ENCODE peak calls at places on chromosomes 6 and 20, in seven cellular contexts. Q, I, G, O, L, T and W are unnamed samples.

GRCh38 chr6:69867075-69867911 is 937 bp downstream of the COL19A1 start:
- DNase-seq in I (peak; percentile 62), L (peak; percentile 74), T (peak; percentile 21), G (peak; percentile 21), Q (peak; percentile 79), O (no peak), W (peak; percentile 54)

GRCh38 chr6:79872986-79873385 is 74.4 kb downstream of the ELOVL4 start:
- DNase-seq in I (no peak), O (no peak), G (no peak), L (no peak), T (no peak), Q (no peak), W (no peak)

GRCh38 chr6:99424761-99425646 is at the start of gene PNISR:
- DNase-seq in I (peak; percentile 88), Q (peak; percentile 99), L (peak; percentile 86), T (peak; percentile 89), G (peak; percentile 94), O (peak; percentile 75), W (peak; percentile 92)

GRCh38 chr6:139569561-139569960 is 195.1 kb upstream of the CITED2 start:
- DNase-seq in G (no peak), I (no peak), L (no peak), O (no peak), Q (no peak), T (no peak), W (no peak)

GRCh38 chr6:85403331-85404015 is 46.4 kb upstream of the NT5E start:
- DNase-seq in T (no peak), Q (no peak), O (no peak), G (no peak), L (no peak), I (no peak), W (no peak)

GRCh38 chr6:161138545-161139303 is 135.1 kb downstream of the AGPAT4 start:
- DNase-seq in T (no peak), G (no peak), Q (no peak), O (no peak), I (no peak), L (no peak), W (no peak)

GRCh38 chr6:134984821-134985220 is 34.9 kb upstream of the ALDH8A1 start:
- DNase-seq in Q (no peak), T (no peak), G (no peak), L (no peak), I (no peak), O (no peak), W (no peak)

GRCh38 chr6:90098025-90098474 is 198.6 kb downstream of the BACH2 start:
- DNase-seq in L (no peak), O (no peak), T (peak; percentile 44), Q (no peak), G (peak; percentile 87), I (no peak), W (peak; percentile 19)

GRCh38 chr6:166752097-166752496 is 125.0 kb upstream of the RPS6KA2 start:
- DNase-seq in T (no peak), L (no peak), O (no peak), I (no peak), Q (no peak), G (no peak), W (no peak)

GRCh38 chr6:36533321-36533720 is 14.0 kb downstream of the STK38 start:
- DNase-seq in L (no peak), O (no peak), G (no peak), Q (no peak), I (no peak), T (no peak), W (no peak)

GRCh38 chr20:56088381-56088780 is 83.1 kb upstream of the CBLN4 start:
- DNase-seq in O (no peak), L (no peak), Q (no peak), I (no peak), T (no peak), G (no peak), W (no peak)

GRCh38 chr6:7680393-7681075 is 45.4 kb upstream of the BMP6 start:
- DNase-seq in Q (no peak), L (no peak), G (no peak), I (no peak), T (no peak), O (no peak), W (no peak)

GRCh38 chr20:14664101-14664500 is 326.7 kb upstream of the FLRT3 start:
- DNase-seq in O (no peak), G (no peak), T (no peak), Q (no peak), I (no peak), L (no peak), W (no peak)

GRCh38 chr6:140931581-140931980 is 1201.1 kb upstream of the GJE1 start:
- DNase-seq in G (no peak), O (no peak), Q (no peak), I (no peak), L (no peak), T (no peak), W (no peak)

DNA sequence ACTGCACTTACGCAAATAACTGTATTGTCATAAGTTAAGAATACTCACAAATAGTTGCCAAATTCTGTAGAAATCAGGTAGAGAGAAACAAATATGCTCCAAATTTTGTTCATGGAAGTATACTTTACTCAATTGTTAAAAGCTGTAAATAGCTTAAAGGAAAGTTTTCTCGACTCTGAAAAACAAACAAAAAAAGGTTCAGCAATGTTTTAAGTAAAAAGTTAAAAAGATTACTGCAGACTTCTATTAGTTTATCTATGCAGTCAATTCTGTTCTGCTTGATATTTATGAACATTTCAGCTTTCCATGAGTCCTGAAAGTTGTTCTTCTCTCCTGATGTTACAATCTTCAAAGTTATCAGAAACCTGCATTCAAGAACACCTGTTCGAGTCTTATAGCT is 37.5 kb upstream of the FAM8A1 start:
- DNase-seq in T (no peak), G (no peak), L (no peak), I (no peak), Q (no peak), O (no peak), W (no peak)
- H3K4me3 ChIP-seq in T (no peak overlapping the region), G (no peak overlapping the region), L (no peak overlapping the region), I (no peak overlapping the region), Q (no peak overlapping the region), O (no peak overlapping the region), W (no peak overlapping the region)

GRCh38 chr20:48827880-48828733 is at the start of gene PREX1:
- DNase-seq in Q (peak; percentile 95), O (no peak), G (peak; percentile 70), T (peak; percentile 35), L (peak; percentile 86), I (peak; percentile 89), W (peak; percentile 76)
- TF ChIP-seq CTCF in Q (peak; percentile 15), O (no peak), G (peak; percentile 27), T (no peak), L (peak; percentile 15), I (peak; percentile 50), W (no peak)

DNA sequence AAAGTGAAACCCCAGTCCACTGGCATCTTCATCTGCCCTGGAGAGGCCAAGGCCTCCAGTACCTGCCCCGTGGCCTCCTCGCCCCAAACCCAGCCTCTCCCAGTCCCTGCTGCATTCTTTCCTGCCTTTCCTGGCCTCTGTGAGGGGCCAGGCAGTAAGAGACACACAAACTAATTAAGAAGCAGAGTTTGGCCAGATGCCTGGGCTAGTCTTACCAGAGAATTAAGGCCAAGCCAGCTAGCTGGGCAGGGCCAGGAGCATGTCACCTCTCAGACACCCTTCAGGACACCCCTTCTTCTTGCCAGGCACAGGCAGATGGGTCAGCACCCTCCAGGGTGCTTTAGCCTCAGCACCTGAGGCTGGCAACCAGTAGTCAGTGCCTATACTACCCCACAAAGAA is 2.4 kb downstream of the MDGA1 start:
- DNase-seq in Q (no peak), O (no peak), I (no peak), L (no peak), G (no peak), T (no peak), W (no peak)
- H3K4me3 ChIP-seq in Q (no peak overlapping the region), O (peak overlapping the region; percentile 75), I (peak overlapping the region; percentile 92), L (no peak overlapping the region), G (no peak overlapping the region), T (no peak overlapping the region), W (no peak overlapping the region)

GRCh38 chr6:120587381-120587780 is 746.9 kb downstream of the TBC1D32 start:
- DNase-seq in G (no peak), L (no peak), Q (no peak), O (no peak), I (no peak), T (no peak), W (no peak)

DNA sequence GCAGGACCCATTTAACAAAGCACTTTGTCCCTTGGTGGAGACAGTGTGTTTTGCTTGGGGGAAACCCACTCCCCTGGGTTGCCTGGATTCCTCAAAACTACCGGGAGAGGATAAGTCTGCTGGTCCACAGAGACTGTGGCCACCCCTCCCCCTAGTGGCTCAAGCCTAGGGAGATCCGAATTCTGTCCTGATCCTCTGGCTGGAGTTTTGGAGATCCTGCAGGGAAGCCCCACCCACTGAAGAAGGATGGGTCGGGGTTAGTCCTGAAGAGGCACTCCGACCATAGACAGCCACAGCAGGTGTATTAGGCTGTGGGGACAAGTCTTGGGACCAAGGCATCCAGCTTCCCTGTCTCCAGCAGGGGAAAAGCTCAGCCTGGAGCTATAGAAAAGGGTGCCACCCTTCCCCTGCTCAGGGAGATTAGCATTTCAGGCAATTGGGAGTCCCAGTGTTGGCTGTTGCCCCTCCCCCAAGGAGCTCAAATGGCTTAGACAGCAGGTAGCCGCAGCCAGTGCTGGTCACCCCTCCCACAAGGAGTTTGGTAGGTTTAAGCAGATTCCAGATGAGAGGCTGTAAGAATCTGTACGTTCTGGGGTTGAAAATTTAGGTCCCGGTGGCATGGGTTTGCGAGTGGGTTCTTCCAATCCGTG is 750.0 kb downstream of the TBC1D32 start:
- DNase-seq in T (no peak), L (no peak), G (no peak), Q (no peak), I (no peak), O (no peak), W (no peak)
- TF ChIP-seq CTCF in T (no peak), L (no peak), G (no peak), Q (no peak), I (no peak), O (no peak), W (no peak)

DNA sequence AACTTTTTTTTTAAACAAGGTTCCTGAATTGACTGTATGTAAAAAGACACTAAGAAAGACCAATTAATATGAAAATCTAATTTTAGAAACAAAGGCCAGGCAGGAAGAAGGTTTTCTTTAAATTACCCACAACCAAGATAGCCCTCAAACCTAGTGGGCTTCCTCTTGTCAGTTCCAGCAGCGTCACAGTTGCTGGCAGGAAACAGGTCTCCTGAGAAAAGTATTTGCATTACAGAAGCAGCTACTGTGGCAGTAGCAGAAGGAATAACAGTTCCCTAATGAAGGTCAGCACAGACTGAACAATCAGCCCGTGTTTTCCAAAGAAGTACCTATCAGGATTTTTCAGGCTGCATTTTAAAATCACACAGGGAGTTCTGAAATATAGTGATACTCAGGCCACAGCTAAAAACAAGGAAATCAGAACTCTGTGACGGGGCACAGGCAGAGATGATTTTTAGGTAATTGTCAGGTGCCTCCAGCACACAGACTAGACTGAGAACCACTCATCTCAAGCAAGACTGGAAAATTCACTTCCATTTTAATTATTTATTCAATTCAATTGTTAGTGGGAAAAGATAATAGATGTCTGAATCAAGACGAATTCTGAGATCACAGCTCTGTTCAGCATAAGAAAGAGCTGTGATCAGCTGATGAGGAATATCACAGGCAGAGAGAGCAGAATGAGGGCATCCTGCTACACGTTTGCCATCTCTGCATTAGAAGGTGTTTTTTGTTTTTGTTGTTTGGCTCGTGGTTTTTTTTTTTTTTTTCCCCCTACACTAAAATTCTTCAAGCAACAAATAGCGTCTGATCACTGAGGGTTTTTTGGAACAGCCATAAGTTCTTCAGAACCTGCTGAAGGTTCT is 230.5 kb upstream of the KHDRBS2 start:
- DNase-seq in L (no peak), Q (peak; percentile 75), I (no peak), T (no peak), G (no peak), O (no peak), W (no peak)
- H3K4me3 ChIP-seq in L (no peak overlapping the region), Q (peak overlapping the region; percentile 53), I (no peak overlapping the region), T (no peak overlapping the region), G (no peak overlapping the region), O (no peak overlapping the region), W (no peak overlapping the region)